ENCODE peak calls at places on chromosomes 7 and 10, in five cellular contexts. One of them, this sample, is unnamed.
A peak's percentile ranks its signal among the peaks of the same experiment; 100 is the strongest.

GRCh38 chr7:29620531-29620930 is 56.9 kb downstream of the PRR15 start:
- DNase-seq in PC-9: no peak
- DNase-seq in fibroblast of lung: no peak
- DNase-seq in CD8-positive, alpha-beta T cell: no peak
- DNase-seq in transverse colon: no peak
- DNase-seq in this sample: no peak

GRCh38 chr7:111987115-111987826 is 218.9 kb downstream of the DOCK4 start:
- DNase-seq in PC-9: no peak
- DNase-seq in fibroblast of lung: peak; percentile 73
- DNase-seq in CD8-positive, alpha-beta T cell: no peak
- DNase-seq in transverse colon: no peak
- DNase-seq in this sample: no peak

GRCh38 chr7:78638364-78638763 is 815.1 kb downstream of the MAGI2 start:
- DNase-seq in PC-9: no peak
- DNase-seq in fibroblast of lung: no peak
- DNase-seq in CD8-positive, alpha-beta T cell: no peak
- DNase-seq in transverse colon: no peak
- DNase-seq in this sample: no peak

GRCh38 chr7:109873296-109873695 is 1217.6 kb upstream of the LRRN3 start:
- DNase-seq in PC-9: no peak
- DNase-seq in fibroblast of lung: no peak
- DNase-seq in CD8-positive, alpha-beta T cell: no peak
- DNase-seq in transverse colon: peak; percentile 52
- DNase-seq in this sample: no peak

GRCh38 chr7:71131256-71131752 is 640 bp upstream of the GALNT17 start:
- DNase-seq in PC-9: no peak
- DNase-seq in fibroblast of lung: no peak
- DNase-seq in CD8-positive, alpha-beta T cell: no peak
- DNase-seq in transverse colon: peak; percentile 10
- DNase-seq in this sample: peak; percentile 27

GRCh38 chr7:26143298-26144044 is 8.5 kb upstream of the NFE2L3 start:
- DNase-seq in PC-9: peak; percentile 34
- DNase-seq in fibroblast of lung: peak; percentile 47
- DNase-seq in CD8-positive, alpha-beta T cell: no peak
- DNase-seq in transverse colon: no peak
- DNase-seq in this sample: no peak

GRCh38 chr7:44775383-44776107 is 20.9 kb upstream of the PPIA start:
- DNase-seq in PC-9: no peak
- DNase-seq in fibroblast of lung: no peak
- DNase-seq in CD8-positive, alpha-beta T cell: no peak
- DNase-seq in transverse colon: no peak
- DNase-seq in this sample: no peak

GRCh38 chr10:67836972-67837371 is 1.0 kb downstream of the DNAJC12 start:
- DNase-seq in PC-9: no peak
- DNase-seq in fibroblast of lung: no peak
- DNase-seq in CD8-positive, alpha-beta T cell: no peak
- DNase-seq in transverse colon: no peak
- DNase-seq in this sample: no peak

GRCh38 chr10:73926152-73926764 is 15.3 kb downstream of the PLAU start:
- DNase-seq in PC-9: no peak
- DNase-seq in fibroblast of lung: no peak
- DNase-seq in CD8-positive, alpha-beta T cell: no peak
- DNase-seq in transverse colon: no peak
- DNase-seq in this sample: no peak

GRCh38 chr10:66257801-66258200 is 668.0 kb upstream of the LRRTM3 start:
- DNase-seq in PC-9: no peak
- DNase-seq in fibroblast of lung: no peak
- DNase-seq in CD8-positive, alpha-beta T cell: no peak
- DNase-seq in transverse colon: no peak
- DNase-seq in this sample: no peak

GRCh38 chr7:95686109-95686508 is 86.2 kb upstream of the DYNC1I1 start:
- DNase-seq in PC-9: peak; percentile 41
- DNase-seq in fibroblast of lung: peak; percentile 84
- DNase-seq in CD8-positive, alpha-beta T cell: no peak
- DNase-seq in transverse colon: peak; percentile 63
- DNase-seq in this sample: no peak

GRCh38 chr7:93728292-93728691 is 153.8 kb upstream of the CALCR start:
- DNase-seq in PC-9: no peak
- DNase-seq in fibroblast of lung: no peak
- DNase-seq in CD8-positive, alpha-beta T cell: no peak
- DNase-seq in transverse colon: no peak
- DNase-seq in this sample: no peak

GRCh38 chr7:159031750-159032149 is 112.9 kb downstream of the VIPR2 start:
- DNase-seq in PC-9: no peak
- DNase-seq in fibroblast of lung: no peak
- DNase-seq in CD8-positive, alpha-beta T cell: no peak
- DNase-seq in transverse colon: peak; percentile 6
- DNase-seq in this sample: no peak

GRCh38 chr10:103598654-103599115 is 105.2 kb downstream of the NEURL1 start:
- DNase-seq in PC-9: peak; percentile 35
- DNase-seq in fibroblast of lung: peak; percentile 84
- DNase-seq in CD8-positive, alpha-beta T cell: no peak
- DNase-seq in transverse colon: peak; percentile 70
- DNase-seq in this sample: peak; percentile 73

GRCh38 chr10:5999440-6000165 is 22.3 kb upstream of the IL15RA start:
- DNase-seq in PC-9: no peak
- DNase-seq in fibroblast of lung: no peak
- DNase-seq in CD8-positive, alpha-beta T cell: no peak
- DNase-seq in transverse colon: no peak
- DNase-seq in this sample: no peak

GRCh38 chr10:59265140-59265539 is 88.7 kb downstream of the PHYHIPL start:
- DNase-seq in PC-9: no peak
- DNase-seq in fibroblast of lung: no peak
- DNase-seq in CD8-positive, alpha-beta T cell: no peak
- DNase-seq in transverse colon: no peak
- DNase-seq in this sample: no peak

GRCh38 chr7:1064581-1064980 is 20.2 kb downstream of the GPR146 start:
- DNase-seq in PC-9: no peak
- DNase-seq in fibroblast of lung: no peak
- DNase-seq in CD8-positive, alpha-beta T cell: no peak
- DNase-seq in transverse colon: no peak
- DNase-seq in this sample: no peak

GRCh38 chr7:128453836-128454804 is 1.6 kb upstream of the HILPDA start:
- DNase-seq in PC-9: no peak
- DNase-seq in fibroblast of lung: peak; percentile 96
- DNase-seq in CD8-positive, alpha-beta T cell: no peak
- DNase-seq in transverse colon: peak; percentile 68
- DNase-seq in this sample: no peak

GRCh38 chr10:95547197-95547596 is 14.0 kb downstream of the SORBS1 start:
- DNase-seq in PC-9: no peak
- DNase-seq in fibroblast of lung: no peak
- DNase-seq in CD8-positive, alpha-beta T cell: no peak
- DNase-seq in transverse colon: peak; percentile 31
- DNase-seq in this sample: no peak

GRCh38 chr10:110502851-110503301 is 5.2 kb downstream of the DUSP5 start:
- DNase-seq in PC-9: no peak
- DNase-seq in fibroblast of lung: peak; percentile 91
- DNase-seq in CD8-positive, alpha-beta T cell: no peak
- DNase-seq in transverse colon: peak; percentile 49
- DNase-seq in this sample: no peak

GRCh38 chr7:55571534-55572377 is 546 bp downstream of the VOPP1 start:
- DNase-seq in PC-9: peak; percentile 73
- DNase-seq in fibroblast of lung: peak; percentile 32
- DNase-seq in CD8-positive, alpha-beta T cell: peak; percentile 72
- DNase-seq in transverse colon: peak; percentile 78
- DNase-seq in this sample: no peak

GRCh38 chr10:51956822-51957221 is 257.4 kb upstream of the CSTF2T start:
- DNase-seq in PC-9: no peak
- DNase-seq in fibroblast of lung: no peak
- DNase-seq in CD8-positive, alpha-beta T cell: no peak
- DNase-seq in transverse colon: no peak
- DNase-seq in this sample: no peak

GRCh38 chr10:127150136-127150535 is 46.3 kb downstream of the INSYN2A start:
- DNase-seq in PC-9: no peak
- DNase-seq in fibroblast of lung: peak; percentile 46
- DNase-seq in CD8-positive, alpha-beta T cell: no peak
- DNase-seq in transverse colon: no peak
- DNase-seq in this sample: no peak

GRCh38 chr10:132610071-132610701 is 72.6 kb downstream of the INPP5A start:
- DNase-seq in PC-9: no peak
- DNase-seq in fibroblast of lung: no peak
- DNase-seq in CD8-positive, alpha-beta T cell: no peak
- DNase-seq in transverse colon: no peak
- DNase-seq in this sample: no peak

GRCh38 chr7:121882731-121883130 is 9.8 kb downstream of the PTPRZ1 start:
- DNase-seq in PC-9: no peak
- DNase-seq in fibroblast of lung: no peak
- DNase-seq in CD8-positive, alpha-beta T cell: no peak
- DNase-seq in transverse colon: no peak
- DNase-seq in this sample: no peak

GRCh38 chr7:3399858-3400257 is 98.8 kb downstream of the SDK1 start:
- DNase-seq in PC-9: peak; percentile 15
- DNase-seq in fibroblast of lung: peak; percentile 29
- DNase-seq in CD8-positive, alpha-beta T cell: no peak
- DNase-seq in transverse colon: no peak
- DNase-seq in this sample: peak; percentile 88

GRCh38 chr10:131647789-131648188 is 253.0 kb upstream of the PPP2R2D start:
- DNase-seq in PC-9: no peak
- DNase-seq in fibroblast of lung: no peak
- DNase-seq in CD8-positive, alpha-beta T cell: no peak
- DNase-seq in transverse colon: no peak
- DNase-seq in this sample: no peak

GRCh38 chr10:48523820-48524758 is 80.8 kb downstream of the ARHGAP22 start:
- DNase-seq in PC-9: peak; percentile 38
- DNase-seq in fibroblast of lung: peak; percentile 14
- DNase-seq in CD8-positive, alpha-beta T cell: no peak
- DNase-seq in transverse colon: no peak
- DNase-seq in this sample: no peak

GRCh38 chr10:60433684-60434083 is 44.0 kb upstream of the ANK3 start:
- DNase-seq in PC-9: no peak
- DNase-seq in fibroblast of lung: peak; percentile 89
- DNase-seq in CD8-positive, alpha-beta T cell: no peak
- DNase-seq in transverse colon: no peak
- DNase-seq in this sample: no peak
- H3K9me3 ChIP-seq in PC-9: no peaks in the 10 kb centered on the region
- H3K9me3 ChIP-seq in fibroblast of lung: no peaks in the 10 kb centered on the region
- H3K9me3 ChIP-seq in CD8-positive, alpha-beta T cell: no peaks in the 10 kb centered on the region
- H3K9me3 ChIP-seq in transverse colon: no peaks in the 10 kb centered on the region
- H3K9me3 ChIP-seq in this sample: no peaks in the 10 kb centered on the region

GRCh38 chr7:84042110-84042539 is 152.5 kb downstream of the SEMA3A start:
- DNase-seq in PC-9: peak; percentile 25
- DNase-seq in fibroblast of lung: peak; percentile 92
- DNase-seq in CD8-positive, alpha-beta T cell: no peak
- DNase-seq in transverse colon: no peak
- DNase-seq in this sample: no peak
- H3K27ac ChIP-seq in PC-9: peak overlapping the region; percentile 72
- H3K27ac ChIP-seq in fibroblast of lung: peak overlapping the region; percentile 49
- H3K27ac ChIP-seq in CD8-positive, alpha-beta T cell: no peak overlapping the region
- H3K27ac ChIP-seq in transverse colon: no peak overlapping the region
- H3K27ac ChIP-seq in this sample: no peak overlapping the region

GRCh38 chr7:157621131-157621681 is 284.4 kb downstream of the DNAJB6 start:
- DNase-seq in PC-9: no peak
- DNase-seq in fibroblast of lung: no peak
- DNase-seq in CD8-positive, alpha-beta T cell: no peak
- DNase-seq in transverse colon: no peak
- DNase-seq in this sample: no peak

GRCh38 chr7:157622408-157623221 is 285.8 kb downstream of the DNAJB6 start:
- DNase-seq in PC-9: no peak
- DNase-seq in fibroblast of lung: no peak
- DNase-seq in CD8-positive, alpha-beta T cell: no peak
- DNase-seq in transverse colon: no peak
- DNase-seq in this sample: no peak

GRCh38 chr7:157623556-157623955 is 286.8 kb downstream of the DNAJB6 start:
- DNase-seq in PC-9: no peak
- DNase-seq in fibroblast of lung: no peak
- DNase-seq in CD8-positive, alpha-beta T cell: no peak
- DNase-seq in transverse colon: no peak
- DNase-seq in this sample: no peak

GRCh38 chr7:157620616-157621015 is 283.8 kb downstream of the DNAJB6 start:
- DNase-seq in PC-9: no peak
- DNase-seq in fibroblast of lung: no peak
- DNase-seq in CD8-positive, alpha-beta T cell: no peak
- DNase-seq in transverse colon: no peak
- DNase-seq in this sample: no peak

GRCh38 chr7:157622000-157622399 is 285.2 kb downstream of the DNAJB6 start:
- DNase-seq in PC-9: no peak
- DNase-seq in fibroblast of lung: no peak
- DNase-seq in CD8-positive, alpha-beta T cell: peak; percentile 68
- DNase-seq in transverse colon: no peak
- DNase-seq in this sample: no peak
- H3K9me3 ChIP-seq in PC-9: no peaks in the 10 kb centered on the region
- H3K9me3 ChIP-seq in fibroblast of lung: no peaks in the 10 kb centered on the region
- H3K9me3 ChIP-seq in CD8-positive, alpha-beta T cell: no peaks in the 10 kb centered on the region
- H3K9me3 ChIP-seq in transverse colon: no peaks in the 10 kb centered on the region
- H3K9me3 ChIP-seq in this sample: peaks cover 31% of the 10 kb centered on the region

GRCh38 chr10:99709480-99710229 is 22.3 kb downstream of the COX15 start:
- DNase-seq in PC-9: no peak
- DNase-seq in fibroblast of lung: peak; percentile 42
- DNase-seq in CD8-positive, alpha-beta T cell: no peak
- DNase-seq in transverse colon: no peak
- DNase-seq in this sample: peak; percentile 0
- H3K27ac ChIP-seq in PC-9: peak overlapping the region; percentile 68
- H3K27ac ChIP-seq in fibroblast of lung: peak overlapping the region; percentile 13
- H3K27ac ChIP-seq in CD8-positive, alpha-beta T cell: no peak overlapping the region
- H3K27ac ChIP-seq in transverse colon: peak overlapping the region; percentile 60
- H3K27ac ChIP-seq in this sample: no peak overlapping the region

This sample was measured in iPS DF 6.9.